ENCODE peak calls at places on chromosomes 6 and 20, in ten cellular contexts. U, R, W, P, L, E, K, T, X and B are unnamed samples.

GRCh38 chr20:32153156-32153665 is 43.7 kb downstream of the TM9SF4 start:
- DNase-seq in K (no peak), T (peak), U (no peak), R (no peak), E (no peak), P (no peak), W (no peak), L (no peak), X (no peak), B (peak)

GRCh38 chr20:58892126-58892931 is 39.8 kb downstream of the GNAS start:
- DNase-seq in X (peak), R (peak), U (peak), L (no peak), K (peak), W (peak), P (peak), T (peak), E (peak), B (peak)

GRCh38 chr6:54094837-54095236 is 16.4 kb upstream of the MLIP start:
- DNase-seq in X (no peak), P (peak), E (no peak), K (no peak), R (no peak), U (no peak), W (no peak), L (no peak), T (no peak), B (no peak)

GRCh38 chr6:97440590-97441176 is 157.7 kb upstream of the MMS22L start:
- DNase-seq in L (no peak), T (no peak), W (peak), X (no peak), K (peak), P (peak), U (no peak), R (peak), E (no peak), B (peak)

GRCh38 chr20:3763691-3764601 is 3.6 kb downstream of the ADISSP start:
- DNase-seq in X (no peak), E (no peak), L (no peak), W (no peak), U (no peak), T (no peak), P (no peak), K (no peak), R (no peak), B (no peak)

GRCh38 chr20:56400001-56400640 is 7.7 kb downstream of the CSTF1 start:
- DNase-seq in E (peak), X (peak), U (no peak), R (peak), L (peak), P (peak), W (peak), K (peak), T (no peak), B (peak)

GRCh38 chr6:116536216-116536621 is 9.3 kb downstream of the TRAPPC3L start:
- DNase-seq in U (no peak), X (no peak), L (no peak), T (no peak), W (peak), K (peak), R (peak), P (peak), E (peak), B (no peak)

GRCh38 chr20:61967300-61967699 is 98.4 kb downstream of the TAF4 start:
- DNase-seq in K (no peak), W (no peak), E (no peak), P (no peak), U (no peak), L (no peak), R (no peak), T (no peak), X (no peak), B (no peak)

GRCh38 chr20:8938532-8938931 is 130.4 kb upstream of the PLCB4 start:
- DNase-seq in K (no peak), U (no peak), W (no peak), R (no peak), L (no peak), X (no peak), T (no peak), P (no peak), E (no peak), B (no peak)

GRCh38 chr6:135383297-135383696 is 114.2 kb downstream of the AHI1 start:
- DNase-seq in P (no peak), E (no peak), T (no peak), U (no peak), W (no peak), K (no peak), X (no peak), L (no peak), R (peak), B (no peak)

GRCh38 chr20:18793625-18794427 is 19.8 kb upstream of the SCP2D1 start:
- DNase-seq in T (peak), W (peak), X (peak), E (peak), L (peak), R (peak), U (peak), P (peak), K (peak), B (peak)
- TF ChIP-seq CTCF in T (no peak), W (no peak), X (no peak), E (no peak), L (no peak), R (no peak), U (no peak), P (no peak), K (no peak), B (no peak)

DNA sequence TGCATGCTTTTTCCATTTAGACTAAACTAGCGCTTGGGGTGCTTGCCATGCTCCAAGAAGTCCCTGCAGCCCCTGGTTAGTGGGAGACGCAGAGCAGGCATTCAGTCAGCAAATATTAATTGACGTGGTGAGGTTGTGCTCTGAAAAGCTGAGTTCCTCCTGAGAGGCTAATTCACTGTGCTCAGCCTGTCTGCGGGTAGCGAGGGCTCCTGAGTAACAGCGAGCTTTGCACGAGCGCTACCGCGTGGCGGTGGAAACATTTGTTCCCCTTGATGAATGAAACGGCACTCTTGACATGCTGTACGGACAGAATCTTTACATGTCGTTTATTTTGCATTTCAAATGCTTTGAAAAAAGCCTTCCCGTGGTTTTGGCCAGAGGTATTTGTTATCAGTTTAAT is 170.6 kb upstream of the AGPAT4 start:
- DNase-seq in E (peak), W (no peak), L (no peak), R (peak), K (peak), X (no peak), P (peak), T (no peak), U (no peak), B (peak)
- TF ChIP-seq CTCF in E (no peak), W (no peak), L (no peak), R (no peak), K (peak), X (no peak), P (peak), T (no peak), U (peak), B (no peak)

DNA sequence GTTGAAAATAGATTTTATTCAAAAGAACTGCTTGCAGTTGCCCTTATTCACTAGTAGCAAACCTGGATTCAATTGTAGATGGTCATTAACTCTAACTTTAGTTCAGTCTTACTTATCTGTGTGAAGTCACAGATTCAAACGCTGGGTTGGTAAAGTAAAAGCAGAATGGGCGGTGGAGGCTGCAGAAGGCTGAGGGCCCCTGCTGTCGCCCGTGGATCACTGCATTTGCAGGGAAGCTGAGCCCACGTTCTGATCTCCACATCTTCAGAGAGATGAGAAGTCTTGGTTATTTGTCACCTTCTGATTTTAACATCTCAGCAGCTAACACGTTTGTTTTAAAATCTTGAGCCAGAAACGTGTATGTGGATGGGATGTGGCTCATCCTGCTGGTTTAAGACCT is 75.1 kb downstream of the SNX9 start:
- DNase-seq in E (no peak), U (no peak), R (no peak), W (no peak), P (no peak), X (no peak), L (no peak), T (no peak), K (no peak), B (no peak)
- TF ChIP-seq CTCF in E (no peak), U (no peak), R (no peak), W (no peak), P (peak), X (peak), L (no peak), T (no peak), K (peak), B (no peak)

GRCh38 chr6:22513667-22514066 is 55.7 kb upstream of the HDGFL1 start:
- DNase-seq in T (peak), P (no peak), W (no peak), E (no peak), R (no peak), K (no peak), X (no peak), L (no peak), U (no peak), B (no peak)

GRCh38 chr6:22521035-22521434 is 48.3 kb upstream of the HDGFL1 start:
- DNase-seq in X (no peak), L (no peak), E (no peak), T (no peak), U (no peak), R (no peak), W (no peak), P (no peak), K (no peak), B (no peak)

GRCh38 chr6:22519237-22519636 is 50.1 kb upstream of the HDGFL1 start:
- DNase-seq in K (no peak), E (no peak), X (no peak), L (no peak), T (no peak), R (no peak), P (no peak), W (no peak), U (no peak), B (no peak)
- TF ChIP-seq CTCF in K (no peak), E (no peak), X (no peak), L (no peak), T (no peak), R (no peak), P (no peak), W (no peak), U (no peak), B (no peak)

GRCh38 chr6:44131880-44132279 is 4.5 kb downstream of the TMEM63B start:
- DNase-seq in E (no peak), P (no peak), R (no peak), T (no peak), W (no peak), U (no peak), K (no peak), X (no peak), L (no peak), B (no peak)

GRCh38 chr6:44126320-44127149 is 717 bp downstream of the MRPL14 start:
- DNase-seq in E (peak), T (peak), P (peak), X (peak), R (peak), K (peak), W (peak), L (no peak), U (no peak), B (peak)

GRCh38 chr6:44129841-44130322 is 2.5 kb downstream of the TMEM63B start:
- DNase-seq in E (no peak), X (no peak), U (no peak), T (no peak), W (no peak), P (no peak), R (no peak), K (no peak), L (no peak), B (no peak)

GRCh38 chr6:44127186-44128019 is at the start of the genes MRPL14 and TMEM63B:
- DNase-seq in U (peak), L (no peak), X (peak), R (peak), E (peak), K (peak), W (peak), T (peak), P (peak), B (peak)

DNA sequence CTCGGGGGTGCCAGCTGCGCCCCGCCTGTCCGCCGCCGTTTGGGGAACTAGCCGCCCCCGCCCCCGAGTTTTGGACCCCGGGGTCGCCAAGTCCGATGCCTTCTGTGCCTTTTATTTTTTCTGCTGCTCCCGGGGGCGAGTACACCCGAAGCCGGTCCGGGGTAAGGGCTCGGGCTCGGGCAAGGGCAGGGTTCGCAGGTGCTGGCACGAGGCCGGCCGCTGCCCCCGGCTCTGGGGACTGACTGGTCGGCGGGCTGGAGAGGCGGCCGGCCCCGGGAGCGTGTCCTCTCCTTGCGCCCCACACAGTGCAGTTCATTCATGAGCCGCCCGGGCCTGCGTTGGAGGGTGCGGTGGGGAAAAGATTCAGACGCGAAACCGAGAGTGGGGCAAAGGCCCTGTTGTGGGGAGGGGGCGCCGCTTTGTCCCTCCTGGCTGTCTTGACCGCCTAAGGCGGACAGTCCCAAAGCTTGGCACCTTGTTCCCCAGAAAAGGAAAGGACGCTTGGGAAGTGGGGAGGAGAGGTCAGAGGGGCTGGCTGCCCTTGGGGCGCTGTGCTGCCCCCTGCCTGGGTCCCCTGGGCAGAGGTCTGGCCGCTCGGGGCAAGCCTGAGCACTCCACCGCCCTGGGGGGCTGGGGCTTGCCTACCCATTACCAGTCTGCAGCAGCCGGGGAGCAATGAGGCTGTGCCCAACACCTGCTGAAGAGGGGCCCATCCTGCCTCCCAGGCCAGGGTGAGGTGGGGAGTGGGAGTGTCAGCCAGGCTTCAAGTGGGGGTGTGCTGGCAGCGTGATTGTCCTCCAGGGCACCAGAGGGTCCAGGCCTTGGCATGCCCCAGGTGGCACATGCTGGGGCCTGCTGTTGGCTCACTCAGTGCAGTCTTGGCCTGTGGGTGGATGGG is 915 bp downstream of the TMEM63B start:
- DNase-seq in T (no peak), R (no peak), W (peak), U (no peak), X (peak), K (peak), L (no peak), E (peak), P (no peak), B (peak)
- TF ChIP-seq CTCF in T (peak), R (no peak), W (no peak), U (peak), X (peak), K (no peak), L (no peak), E (no peak), P (no peak), B (no peak)

GRCh38 chr6:167481527-167481926 is 156.6 kb downstream of the TTLL2 start:
- DNase-seq in R (no peak), L (no peak), K (no peak), U (no peak), P (no peak), T (no peak), E (no peak), W (no peak), X (no peak), B (no peak)

GRCh38 chr6:167479967-167480653 is 155.2 kb downstream of the TTLL2 start:
- DNase-seq in L (no peak), T (no peak), R (no peak), K (no peak), E (no peak), W (no peak), X (no peak), U (no peak), P (no peak), B (peak)

GRCh38 chr6:167487706-167488664 is 163.1 kb downstream of the TTLL2 start:
- DNase-seq in W (no peak), R (no peak), P (no peak), K (no peak), E (no peak), X (no peak), T (no peak), U (no peak), L (no peak), B (no peak)

DNA sequence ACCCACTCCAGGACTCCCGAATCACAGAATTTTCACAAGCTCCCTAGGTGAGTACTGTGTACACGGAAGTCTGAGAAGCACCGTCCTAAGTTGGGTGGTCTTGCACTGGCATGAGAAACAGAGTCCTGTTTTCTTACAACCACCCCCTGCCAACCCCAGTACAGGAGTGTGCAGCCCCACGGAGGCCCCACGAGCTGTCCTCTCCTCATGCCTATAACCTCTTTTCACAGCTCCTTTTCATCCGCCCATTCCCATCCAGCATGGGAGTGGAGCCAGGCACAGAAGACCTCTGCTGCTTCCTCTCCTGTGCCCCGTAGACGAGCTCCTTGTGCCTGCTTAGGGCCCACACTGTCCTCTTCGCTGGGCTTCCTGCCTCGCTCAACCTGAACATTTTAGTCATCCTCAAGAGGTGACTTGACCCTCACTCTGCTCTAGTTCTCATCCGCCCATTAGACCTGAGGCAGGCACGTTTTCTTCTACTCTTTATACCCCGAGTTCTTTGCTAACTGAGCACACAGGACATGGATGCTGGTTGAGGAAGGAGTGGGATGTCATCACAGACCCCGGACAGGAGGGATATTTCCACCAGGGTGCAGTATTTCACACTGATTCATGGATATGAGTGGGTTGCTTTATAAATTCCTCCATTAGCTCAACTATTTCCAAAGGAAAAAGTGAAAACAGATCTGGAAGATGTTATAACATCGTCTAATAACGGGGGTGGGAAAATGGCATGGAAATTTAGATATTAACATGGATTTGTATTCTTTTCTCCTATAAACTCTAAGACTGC is 160.5 kb downstream of the TTLL2 start:
- DNase-seq in L (no peak), T (no peak), E (no peak), P (peak), W (peak), K (peak), R (no peak), U (no peak), X (no peak), B (no peak)
- TF ChIP-seq CTCF in L (no peak), T (peak), E (peak), P (no peak), W (peak), K (peak), R (no peak), U (peak), X (peak), B (peak)

GRCh38 chr6:168713013-168713412 is 272.0 kb downstream of the SMOC2 start:
- DNase-seq in T (no peak), R (no peak), W (no peak), P (no peak), E (no peak), L (no peak), X (no peak), K (no peak), U (no peak), B (no peak)

GRCh38 chr6:168714547-168715260 is 273.7 kb downstream of the SMOC2 start:
- DNase-seq in L (no peak), K (no peak), X (no peak), P (no peak), T (no peak), W (no peak), U (no peak), R (no peak), E (no peak), B (no peak)

GRCh38 chr6:168715643-168716481 is 274.9 kb downstream of the SMOC2 start:
- DNase-seq in K (no peak), T (peak), L (no peak), E (no peak), R (no peak), U (no peak), W (no peak), P (no peak), X (no peak), B (no peak)

GRCh38 chr6:168711666-168712300 is 270.8 kb downstream of the SMOC2 start:
- DNase-seq in P (no peak), T (peak), W (no peak), E (no peak), U (no peak), X (no peak), R (no peak), L (no peak), K (no peak), B (no peak)

DNA sequence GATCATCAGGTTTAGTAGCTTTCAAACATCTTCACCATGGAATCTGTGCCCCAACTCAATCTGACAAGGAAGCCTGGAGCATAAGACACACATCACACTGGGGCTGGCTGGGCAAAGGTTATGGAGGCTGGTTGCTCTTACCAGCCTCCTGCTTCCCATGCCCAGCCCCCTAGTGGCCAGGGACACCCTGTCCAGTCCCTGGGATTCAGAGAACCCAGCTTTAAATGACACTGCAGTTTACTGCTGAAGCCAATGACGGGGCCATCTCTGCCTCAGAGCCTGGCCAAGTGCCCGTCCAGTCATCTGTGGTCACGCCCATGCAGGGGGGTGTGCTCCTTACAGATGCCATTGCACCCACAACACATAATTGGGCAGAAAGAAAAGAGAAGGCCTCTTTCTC is 272.9 kb downstream of the SMOC2 start:
- DNase-seq in W (peak), X (no peak), P (no peak), K (no peak), U (no peak), R (no peak), E (peak), T (no peak), L (no peak), B (peak)
- TF ChIP-seq CTCF in W (no peak), X (peak), P (no peak), K (no peak), U (no peak), R (no peak), E (peak), T (peak), L (no peak), B (peak)

DNA sequence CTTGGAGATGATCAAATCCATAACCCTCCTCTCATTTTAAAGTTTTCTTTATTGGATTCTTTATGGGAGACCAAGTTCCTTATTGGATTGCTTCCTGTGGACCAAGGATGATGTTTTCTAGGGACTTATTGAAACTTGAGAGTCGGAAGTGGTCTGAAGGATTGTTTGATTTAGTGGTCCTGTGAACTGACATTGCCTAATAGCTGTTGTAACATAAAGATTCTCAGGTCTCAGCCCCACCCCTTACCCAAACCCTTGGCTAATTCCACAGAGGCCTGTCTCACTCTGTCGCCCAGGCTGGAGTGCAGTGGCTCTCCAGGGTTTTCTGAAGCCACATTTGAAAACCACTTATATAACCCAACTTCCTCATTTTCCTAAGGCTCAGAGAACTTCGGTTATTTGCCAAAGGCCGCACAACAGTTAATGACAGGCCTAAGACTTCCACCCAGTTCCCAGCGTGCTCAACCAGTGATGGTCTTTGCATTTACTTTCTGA is 77.0 kb downstream of the ATXN1 start:
- DNase-seq in W (no peak), P (peak), X (no peak), E (no peak), U (no peak), L (no peak), R (no peak), T (no peak), K (peak), B (no peak)
- TF ChIP-seq CTCF in W (no peak), P (no peak), X (no peak), E (no peak), U (no peak), L (no peak), R (no peak), T (no peak), K (no peak), B (no peak)